ENCODE peak calls at places on chromosomes 11 and 22, in seven cellular contexts. A is stimulated activated CD4-positive, alpha-beta T cell treated with anti-CD3 and anti-CD28 coated beads, Interleukin-1b, Interleukin-23, amount 100 ng/mL, for 4 hours; R is G401; J is AG09319; L is central memory CD4-positive, alpha-beta T cell; V is activated naive CD4-positive, alpha-beta T cell treated with anti-CD3 and anti-CD28 coated beads, Interleukin-2, amount 50 U/mL, for 72 hours; E is GM03348. P is an unnamed sample.

GRCh38 chr11:20388096-20389055 is 860 bp downstream of the PRMT3 start:
- DNase-seq in A (no peak), R (peak), J (no peak), L (no peak), V (peak), E (peak), P (no peak)

GRCh38 chr22:43343262-43343988 is at the start of gene SCUBE1:
- DNase-seq in A (peak), R (peak), J (no peak), L (peak), V (no peak), E (peak), P (no peak)

GRCh38 chr22:36946436-36947158 is 33.2 kb downstream of the CSF2RB start:
- DNase-seq in A (no peak), R (no peak), J (no peak), L (no peak), V (no peak), E (no peak), P (no peak)

GRCh38 chr22:43706558-43707328 is 105.4 kb downstream of the EFCAB6 start:
- DNase-seq in A (no peak), R (no peak), J (no peak), L (no peak), V (no peak), E (no peak), P (no peak)

GRCh38 chr11:83865636-83866461 is 579.7 kb upstream of the CCDC90B start:
- DNase-seq in A (no peak), R (no peak), J (no peak), L (no peak), V (no peak), E (no peak), P (no peak)

GRCh38 chr11:45647786-45648185 is 17.6 kb downstream of the CHST1 start:
- DNase-seq in A (no peak), R (no peak), J (no peak), L (no peak), V (no peak), E (no peak), P (no peak)

GRCh38 chr22:46149998-46150549 is at the start of gene PPARA:
- DNase-seq in A (peak), R (peak), J (peak), L (peak), V (peak), E (peak), P (no peak)

GRCh38 chr11:63543711-63544110 is 7.1 kb downstream of the PLAAT4 start:
- DNase-seq in A (no peak), R (no peak), J (no peak), L (no peak), V (no peak), E (no peak), P (no peak)

GRCh38 chr11:2691991-2692841 is 7.6 kb downstream of the KCNQ1OT1 start:
- DNase-seq in A (no peak), R (no peak), J (no peak), L (no peak), V (peak), E (no peak), P (no peak)

GRCh38 chr11:2996976-2997375 is 4.8 kb upstream of the NAP1L4 start:
- DNase-seq in A (no peak), R (no peak), J (no peak), L (no peak), V (no peak), E (no peak), P (no peak)

GRCh38 chr11:68890490-68891231 is 13.0 kb downstream of the MRPL21 start:
- DNase-seq in A (no peak), R (no peak), J (peak), L (no peak), V (no peak), E (peak), P (peak)

GRCh38 chr11:83367745-83368144 is 81.6 kb upstream of the CCDC90B start:
- DNase-seq in A (no peak), R (no peak), J (no peak), L (no peak), V (no peak), E (no peak), P (no peak)

GRCh38 chr11:57885298-57886035 is 123.9 kb downstream of the CTNND1 start:
- DNase-seq in A (no peak), R (no peak), J (no peak), L (no peak), V (no peak), E (peak), P (no peak)

GRCh38 chr11:95516786-95517185 is 272.8 kb downstream of the FAM76B start:
- DNase-seq in A (no peak), R (no peak), J (no peak), L (no peak), V (no peak), E (peak), P (peak)

GRCh38 chr22:33921576-33922181 is 1.4 kb upstream of the LARGE1 start:
- DNase-seq in A (no peak), R (peak), J (no peak), L (no peak), V (no peak), E (peak), P (no peak)

GRCh38 chr11:44559207-44559943 is 6.1 kb upstream of the CD82 start:
- DNase-seq in A (no peak), R (no peak), J (no peak), L (no peak), V (no peak), E (no peak), P (no peak)

GRCh38 chr22:32583921-32584335 is 109.3 kb downstream of the FBXO7 start:
- DNase-seq in A (no peak), R (no peak), J (peak), L (no peak), V (no peak), E (no peak), P (no peak)